ENCODE peak calls at places on chromosomes 3 and 15, in six cellular contexts. X is HL-60, Z is GM23338, W is K562, D is Panc1, H is A549. P is an unnamed sample.

GRCh38 chr3:197378987-197379718 is 80.7 kb upstream of the DLG1 start:
- DNase-seq in X (no peak), Z (no peak), W (no peak), D (no peak), H (no peak), P (no peak)

GRCh38 chr3:36907911-36908646 is 36.8 kb downstream of the TRANK1 start:
- DNase-seq in X (peak), Z (peak), W (no peak), D (peak), H (peak), P (no peak)

GRCh38 chr3:14324224-14324944 is 78.0 kb upstream of the SLC6A6 start:
- DNase-seq in X (no peak), Z (no peak), W (no peak), D (no peak), H (no peak), P (no peak)

GRCh38 chr3:57076422-57076951 is 16.0 kb downstream of the SPATA12 start:
- DNase-seq in X (no peak), Z (no peak), W (no peak), D (no peak), H (no peak), P (no peak)

GRCh38 chr3:188904670-188905069 is 267.1 kb upstream of the TPRG1 start:
- DNase-seq in X (no peak), Z (no peak), W (no peak), D (no peak), H (no peak), P (no peak)

GRCh38 chr3:119205209-119205608 is 31.8 kb downstream of the UPK1B start:
- DNase-seq in X (no peak), Z (no peak), W (no peak), D (no peak), H (peak), P (no peak)

GRCh38 chr3:192917258-192917507 is 473 bp downstream of the MB21D2 start:
- DNase-seq in X (peak), Z (peak), W (no peak), D (no peak), H (no peak), P (no peak)

GRCh38 chr15:94441782-94442181 is 210.4 kb downstream of the MCTP2 start:
- DNase-seq in X (no peak), Z (no peak), W (no peak), D (no peak), H (no peak), P (no peak)

DNA sequence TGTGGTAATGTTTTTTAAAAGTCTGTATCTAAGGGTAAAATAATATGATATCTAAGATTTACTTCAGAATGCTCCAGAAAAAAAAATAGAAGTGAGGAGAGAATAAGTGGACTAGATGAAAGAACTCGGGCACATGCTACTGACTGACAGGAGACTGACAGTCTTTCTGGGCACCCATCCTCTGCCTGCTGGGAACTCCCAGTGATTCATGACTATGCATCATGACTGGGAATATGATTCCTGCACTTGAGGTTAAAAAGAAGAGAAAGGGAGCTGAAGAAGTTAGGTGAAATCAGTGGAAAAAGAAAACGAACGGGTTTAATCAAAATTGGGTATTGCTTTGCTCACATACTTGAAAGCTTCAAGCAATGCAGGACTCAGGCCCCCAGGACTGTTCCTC is 35.7 kb upstream of the SPSB4 start:
- DNase-seq in X (no peak), Z (no peak), W (no peak), D (no peak), H (no peak), P (no peak)
- TF ChIP-seq REST in X (no peak), Z (no peak), W (no peak), D (no peak), H (no peak), P (no peak)

DNA sequence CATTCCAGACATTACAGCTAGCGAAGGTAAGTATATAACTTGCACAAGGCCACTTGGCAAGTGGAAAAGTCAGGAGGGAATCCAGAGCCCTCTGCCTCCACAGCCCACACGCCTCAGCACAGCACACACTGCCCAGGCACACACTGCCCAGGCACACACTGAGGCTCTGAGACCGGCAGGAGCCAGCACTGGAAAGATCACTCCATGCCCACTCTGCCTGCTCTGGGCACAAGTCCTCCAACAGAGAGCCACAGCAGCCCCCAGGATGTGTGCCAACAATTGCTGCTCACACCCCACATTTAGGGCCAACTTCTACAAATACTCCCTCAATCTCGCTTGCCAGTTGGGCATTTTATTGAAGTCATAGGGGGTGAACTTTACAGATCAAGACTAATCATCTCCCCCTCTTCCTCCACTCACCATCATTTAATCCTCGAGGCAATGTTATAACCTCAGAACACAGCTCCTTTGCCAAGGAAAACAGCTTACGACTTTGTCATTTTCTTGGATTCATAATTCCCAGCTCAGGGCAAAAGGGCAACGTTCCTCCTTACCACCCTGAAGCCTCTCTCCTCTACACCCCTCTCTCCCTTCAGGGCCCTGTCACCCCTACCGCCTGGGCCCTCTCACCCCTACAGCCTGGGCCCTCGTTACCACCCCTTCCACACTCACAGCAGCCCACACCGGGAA is 53.0 kb upstream of the TPM1 start:
- DNase-seq in X (no peak), Z (no peak), W (no peak), D (no peak), H (no peak), P (no peak)
- TF ChIP-seq REST in X (no peak), Z (no peak), W (no peak), D (no peak), H (no peak), P (no peak)

GRCh38 chr3:60333710-60334109 is 917.5 kb downstream of the FHIT start:
- DNase-seq in X (peak), Z (no peak), W (no peak), D (no peak), H (no peak), P (no peak)
- TF ChIP-seq REST in X (no peak), Z (no peak), W (no peak), D (no peak), H (no peak), P (no peak)

DNA sequence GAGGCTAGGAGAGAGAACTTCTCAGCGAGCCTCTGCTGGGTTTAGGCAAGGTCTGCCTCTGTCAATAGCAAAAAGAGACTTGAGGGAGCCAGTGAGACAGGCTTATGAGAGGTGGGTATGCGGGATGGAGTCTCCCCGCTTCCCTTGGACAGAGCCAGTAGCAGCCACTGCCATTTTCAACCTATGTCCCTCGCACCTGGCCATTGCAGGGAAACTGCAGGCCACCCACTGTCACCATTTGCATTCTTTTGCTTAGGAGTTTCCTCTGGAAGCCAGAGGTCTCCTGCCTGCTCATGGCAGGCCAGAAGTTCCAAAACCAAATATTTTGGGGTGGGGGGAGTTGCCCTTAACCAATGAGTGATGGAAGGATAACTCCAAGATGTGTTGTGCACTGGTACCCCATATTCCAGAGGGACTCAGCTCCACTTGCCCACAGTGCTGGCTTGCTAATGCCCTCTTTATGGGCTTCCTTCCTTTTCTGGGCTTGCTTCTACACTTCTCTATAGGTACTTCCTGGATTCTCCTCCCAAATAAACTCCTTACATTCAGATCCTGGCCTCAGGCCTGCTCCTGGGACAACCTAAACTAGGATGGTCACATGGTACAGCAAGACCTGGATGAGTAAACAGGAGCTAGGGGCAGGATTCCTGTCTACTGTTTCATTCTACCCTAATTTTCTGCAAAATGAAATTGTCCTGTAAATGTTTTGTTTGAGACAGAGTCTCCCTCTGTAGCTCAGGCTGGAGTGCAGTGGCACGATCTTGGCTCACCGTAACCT is 108.9 kb upstream of the PROK2 start:
- DNase-seq in X (no peak), Z (peak), W (no peak), D (no peak), H (no peak), P (no peak)
- TF ChIP-seq REST in X (no peak), Z (no peak), W (no peak), D (no peak), H (no peak), P (no peak)

P was measured in SK-N-SH.